ENCODE peak calls at places on chromosomes 12 and 14, in six cellular contexts. One of them, this sample, is unnamed.

GRCh38 chr14:97946291-97946690 is 1149.1 kb downstream of the VRK1 start:
- DNase-seq in sigmoid colon: no peak
- DNase-seq in left ventricle myocardium inferior: no peak
- DNase-seq in Calu3: no peak
- DNase-seq in natural killer cell: no peak
- DNase-seq in left lung: no peak
- DNase-seq in this sample: no peak

GRCh38 chr14:104505085-104506074 is 74.2 kb upstream of the C14orf180 start:
- DNase-seq in left ventricle myocardium inferior: no peak
- DNase-seq in Calu3: no peak
- DNase-seq in left lung: no peak
- DNase-seq in natural killer cell: no peak
- DNase-seq in sigmoid colon: no peak
- DNase-seq in this sample: no peak

GRCh38 chr14:32472512-32473472 is 143.7 kb downstream of the AKAP6 start:
- DNase-seq in left ventricle myocardium inferior: peak; percentile 39
- DNase-seq in natural killer cell: no peak
- DNase-seq in Calu3: no peak
- DNase-seq in left lung: no peak
- DNase-seq in sigmoid colon: no peak
- DNase-seq in this sample: no peak

GRCh38 chr12:65826513-65827171 is 2.4 kb downstream of the HMGA2 start:
- DNase-seq in Calu3: peak; percentile 15
- DNase-seq in sigmoid colon: no peak
- DNase-seq in left lung: no peak
- DNase-seq in natural killer cell: no peak
- DNase-seq in left ventricle myocardium inferior: no peak
- DNase-seq in this sample: no peak

GRCh38 chr12:69739287-69740191 is 879 bp downstream of the RAB3IP start:
- DNase-seq in sigmoid colon: peak; percentile 69
- DNase-seq in Calu3: peak; percentile 83
- DNase-seq in left lung: peak; percentile 91
- DNase-seq in left ventricle myocardium inferior: peak; percentile 23
- DNase-seq in natural killer cell: peak; percentile 48
- DNase-seq in this sample: peak; percentile 65

GRCh38 chr12:24617471-24617870 is 331.4 kb downstream of the BCAT1 start:
- DNase-seq in natural killer cell: no peak
- DNase-seq in left lung: no peak
- DNase-seq in left ventricle myocardium inferior: no peak
- DNase-seq in sigmoid colon: no peak
- DNase-seq in Calu3: no peak
- DNase-seq in this sample: no peak

GRCh38 chr14:102998393-102998792 is 59.0 kb downstream of the CDC42BPB start:
- DNase-seq in natural killer cell: no peak
- DNase-seq in sigmoid colon: no peak
- DNase-seq in Calu3: no peak
- DNase-seq in left lung: no peak
- DNase-seq in left ventricle myocardium inferior: no peak
- DNase-seq in this sample: no peak

GRCh38 chr12:46494424-46494823 is 121.9 kb upstream of the SLC38A2 start:
- DNase-seq in natural killer cell: no peak
- DNase-seq in Calu3: no peak
- DNase-seq in left ventricle myocardium inferior: no peak
- DNase-seq in sigmoid colon: no peak
- DNase-seq in left lung: no peak
- DNase-seq in this sample: no peak

GRCh38 chr14:23094666-23095195 is at the start of gene ACIN1:
- DNase-seq in Calu3: peak; percentile 67
- DNase-seq in natural killer cell: peak; percentile 100
- DNase-seq in sigmoid colon: peak; percentile 90
- DNase-seq in left lung: peak; percentile 97
- DNase-seq in left ventricle myocardium inferior: no peak
- DNase-seq in this sample: peak; percentile 97

GRCh38 chr14:23095196-23096108 is at the start of gene C14orf119:
- DNase-seq in left ventricle myocardium inferior: peak; percentile 100
- DNase-seq in sigmoid colon: peak; percentile 100
- DNase-seq in left lung: peak; percentile 95
- DNase-seq in Calu3: peak; percentile 98
- DNase-seq in natural killer cell: no peak
- DNase-seq in this sample: peak; percentile 77

GRCh38 chr14:23093104-23093503 is 1.8 kb downstream of the ACIN1 start:
- DNase-seq in left ventricle myocardium inferior: no peak
- DNase-seq in natural killer cell: no peak
- DNase-seq in Calu3: no peak
- DNase-seq in sigmoid colon: no peak
- DNase-seq in left lung: no peak
- DNase-seq in this sample: no peak

GRCh38 chr14:23093526-23093925 is 1.4 kb downstream of the ACIN1 start:
- DNase-seq in Calu3: no peak
- DNase-seq in sigmoid colon: no peak
- DNase-seq in left lung: no peak
- DNase-seq in natural killer cell: no peak
- DNase-seq in left ventricle myocardium inferior: no peak
- DNase-seq in this sample: no peak

GRCh38 chr14:23093993-23094665 is 807 bp downstream of the ACIN1 start:
- DNase-seq in sigmoid colon: no peak
- DNase-seq in Calu3: no peak
- DNase-seq in left lung: no peak
- DNase-seq in left ventricle myocardium inferior: no peak
- DNase-seq in natural killer cell: no peak
- DNase-seq in this sample: no peak
- TF ChIP-seq CTCF in sigmoid colon: no peak
- TF ChIP-seq CTCF in Calu3: no peak
- TF ChIP-seq CTCF in left lung: no peak
- TF ChIP-seq CTCF in left ventricle myocardium inferior: peak; percentile 25
- TF ChIP-seq CTCF in natural killer cell: no peak
- TF ChIP-seq CTCF in this sample: no peak

DNA sequence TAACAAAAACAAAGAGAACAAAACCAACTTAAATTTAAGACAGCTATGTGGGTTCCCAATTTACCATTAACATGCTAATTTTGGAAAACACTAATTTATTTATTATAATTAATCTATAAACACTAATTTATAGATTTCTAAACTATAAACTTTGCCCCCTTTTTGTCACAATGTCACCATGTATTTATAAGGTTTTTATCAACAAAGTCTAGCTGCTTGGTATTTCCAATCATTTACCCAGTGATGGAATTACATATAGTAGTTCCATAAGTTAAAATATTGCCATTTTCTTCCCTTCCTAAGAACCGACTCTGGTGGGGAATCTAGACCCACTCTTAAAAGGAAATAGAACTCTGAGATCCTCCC is 140.7 kb downstream of the PPM1H start:
- DNase-seq in sigmoid colon: no peak
- DNase-seq in left lung: no peak
- DNase-seq in Calu3: no peak
- DNase-seq in left ventricle myocardium inferior: no peak
- DNase-seq in natural killer cell: no peak
- DNase-seq in this sample: no peak
- TF ChIP-seq CTCF in sigmoid colon: no peak
- TF ChIP-seq CTCF in left lung: peak; percentile 24
- TF ChIP-seq CTCF in Calu3: no peak
- TF ChIP-seq CTCF in left ventricle myocardium inferior: no peak
- TF ChIP-seq CTCF in natural killer cell: no peak
- TF ChIP-seq CTCF in this sample: no peak

GRCh38 chr12:119227292-119227691 is 48.6 kb downstream of the HSPB8 start:
- DNase-seq in left lung: no peak
- DNase-seq in natural killer cell: no peak
- DNase-seq in left ventricle myocardium inferior: no peak
- DNase-seq in sigmoid colon: no peak
- DNase-seq in Calu3: no peak
- DNase-seq in this sample: no peak

GRCh38 chr12:119222222-119222951 is 43.7 kb downstream of the HSPB8 start:
- DNase-seq in left ventricle myocardium inferior: no peak
- DNase-seq in left lung: no peak
- DNase-seq in sigmoid colon: no peak
- DNase-seq in natural killer cell: no peak
- DNase-seq in Calu3: no peak
- DNase-seq in this sample: no peak

GRCh38 chr12:119229837-119230236 is 51.1 kb downstream of the HSPB8 start:
- DNase-seq in left ventricle myocardium inferior: peak; percentile 35
- DNase-seq in sigmoid colon: no peak
- DNase-seq in left lung: no peak
- DNase-seq in Calu3: peak; percentile 63
- DNase-seq in natural killer cell: no peak
- DNase-seq in this sample: no peak

GRCh38 chr12:119229205-119229604 is 50.5 kb downstream of the HSPB8 start:
- DNase-seq in left lung: no peak
- DNase-seq in left ventricle myocardium inferior: no peak
- DNase-seq in sigmoid colon: no peak
- DNase-seq in Calu3: no peak
- DNase-seq in natural killer cell: no peak
- DNase-seq in this sample: no peak

GRCh38 chr12:119225454-119225853 is 46.7 kb downstream of the HSPB8 start:
- DNase-seq in sigmoid colon: no peak
- DNase-seq in left lung: no peak
- DNase-seq in natural killer cell: no peak
- DNase-seq in left ventricle myocardium inferior: no peak
- DNase-seq in Calu3: peak; percentile 43
- DNase-seq in this sample: no peak
- TF ChIP-seq CTCF in sigmoid colon: no peak
- TF ChIP-seq CTCF in left lung: no peak
- TF ChIP-seq CTCF in natural killer cell: no peak
- TF ChIP-seq CTCF in left ventricle myocardium inferior: peak; percentile 17
- TF ChIP-seq CTCF in Calu3: no peak
- TF ChIP-seq CTCF in this sample: no peak

GRCh38 chr14:93332853-93333630 is at the start of gene BTBD7:
- DNase-seq in natural killer cell: peak; percentile 92
- DNase-seq in left lung: peak; percentile 99
- DNase-seq in sigmoid colon: peak; percentile 97
- DNase-seq in Calu3: peak; percentile 96
- DNase-seq in left ventricle myocardium inferior: peak; percentile 95
- DNase-seq in this sample: peak; percentile 94
- TF ChIP-seq CTCF in natural killer cell: no peak
- TF ChIP-seq CTCF in left lung: peak; percentile 15
- TF ChIP-seq CTCF in sigmoid colon: no peak
- TF ChIP-seq CTCF in Calu3: no peak
- TF ChIP-seq CTCF in left ventricle myocardium inferior: peak; percentile 41
- TF ChIP-seq CTCF in this sample: no peak

This sample was measured in activated B cell treated with CpG ODN at 0.5 μM for 24 hours.